ENCODE peak calls at places on chromosomes 7 and 10, in seven cellular contexts. Q is lung, D is body of pancreas, I is breast epithelium, A is DND-41, Z is heart right ventricle, P is lower lobe of right lung. J is an unnamed sample.

GRCh38 chr10:32961892-32962369 is 3.9 kb upstream of the ITGB1 start:
- DNase-seq in Z (peak; percentile 33), A (no peak), D (no peak), P (no peak), I (no peak), Q (no peak), J (no peak)

GRCh38 chr10:132292287-132292971 is 15.3 kb downstream of the STK32C start:
- DNase-seq in D (peak; percentile 2), A (no peak), I (no peak), Z (no peak), P (peak; percentile 19), Q (no peak), J (peak; percentile 4)

GRCh38 chr7:81155654-81156373 is 237.0 kb upstream of the SEMA3C start:
- DNase-seq in P (no peak), D (no peak), A (no peak), Q (no peak), I (no peak), Z (no peak), J (no peak)

GRCh38 chr7:149692557-149692982 is 80.8 kb downstream of the ZNF467 start:
- DNase-seq in D (no peak), I (no peak), A (no peak), P (no peak), Q (no peak), Z (no peak), J (no peak)

GRCh38 chr7:23106491-23106800 is 861 bp downstream of the KLHL7 start:
- DNase-seq in D (no peak), Q (no peak), I (peak; percentile 26), P (no peak), A (no peak), Z (peak; percentile 38), J (no peak)

GRCh38 chr7:91941450-91941849 is 788 bp downstream of the AKAP9 start:
- DNase-seq in A (peak; percentile 67), P (peak; percentile 58), Z (peak; percentile 50), I (peak; percentile 31), D (peak; percentile 57), Q (peak; percentile 34), J (peak; percentile 77)

GRCh38 chr10:123997486-123998196 is 95.8 kb downstream of the CHST15 start:
- DNase-seq in P (peak; percentile 72), D (no peak), A (no peak), I (peak; percentile 23), Z (no peak), Q (peak; percentile 66), J (no peak)

GRCh38 chr10:10353326-10353725 is 664.3 kb upstream of the CELF2 start:
- DNase-seq in D (no peak), P (no peak), Q (no peak), Z (no peak), A (no peak), I (no peak), J (no peak)

GRCh38 chr7:15720849-15721471 is 34.5 kb upstream of the MEOX2 start:
- DNase-seq in I (no peak), P (no peak), Q (no peak), A (peak; percentile 5), D (peak; percentile 18), Z (peak; percentile 52), J (no peak)

DNA sequence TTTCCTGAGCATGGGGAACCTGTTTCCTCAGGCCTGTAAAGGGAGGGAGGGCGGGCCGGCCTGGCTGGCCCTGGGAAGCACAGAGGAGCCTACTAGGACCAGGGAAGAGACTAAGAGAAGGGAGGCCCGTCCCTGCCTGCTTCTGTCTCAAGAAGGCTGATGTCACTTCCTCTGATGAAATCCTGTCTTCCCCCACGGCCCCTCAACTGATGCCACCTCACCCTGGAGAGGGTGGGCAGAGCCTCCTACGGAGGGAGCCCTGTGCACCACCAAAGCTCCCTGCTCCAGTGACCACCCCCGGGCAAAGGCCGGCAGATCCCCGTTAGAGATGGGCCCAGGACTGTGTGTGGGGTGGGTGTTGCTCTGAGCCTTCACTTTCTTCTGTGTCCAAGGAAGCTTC is 1.0 kb upstream of the PILRA start:
- DNase-seq in I (no peak), A (peak; percentile 54), P (peak; percentile 67), Z (no peak), D (no peak), Q (no peak), J (no peak)
- H3K4me1 ChIP-seq in I (no peaks in the 10 kb centered on the region), A (peaks cover 13% of the 10 kb centered on the region), P (peaks cover 24% of the 10 kb centered on the region), Z (no peaks in the 10 kb centered on the region), D (no peaks in the 10 kb centered on the region), Q (no peaks in the 10 kb centered on the region), J (no peaks in the 10 kb centered on the region)

GRCh38 chr7:134875867-134876266 is 96.4 kb downstream of the CALD1 start:
- DNase-seq in A (no peak), Q (no peak), P (no peak), I (no peak), Z (no peak), D (no peak), J (no peak)
- H3K4me1 ChIP-seq in A (no peaks in the 10 kb centered on the region), Q (peaks cover 31% of the 10 kb centered on the region), P (no peaks in the 10 kb centered on the region), I (no peaks in the 10 kb centered on the region), Z (no peaks in the 10 kb centered on the region), D (no peaks in the 10 kb centered on the region), J (peaks cover 2% of the 10 kb centered on the region)

GRCh38 chr10:68132391-68132790 is 23.1 kb downstream of the MYPN start:
- DNase-seq in I (no peak), Q (no peak), D (no peak), A (no peak), P (no peak), Z (no peak), J (no peak)
- H3K4me1 ChIP-seq in I (no peaks in the 10 kb centered on the region), Q (no peaks in the 10 kb centered on the region), D (no peaks in the 10 kb centered on the region), A (no peaks in the 10 kb centered on the region), P (no peaks in the 10 kb centered on the region), Z (no peaks in the 10 kb centered on the region), J (no peaks in the 10 kb centered on the region)

DNA sequence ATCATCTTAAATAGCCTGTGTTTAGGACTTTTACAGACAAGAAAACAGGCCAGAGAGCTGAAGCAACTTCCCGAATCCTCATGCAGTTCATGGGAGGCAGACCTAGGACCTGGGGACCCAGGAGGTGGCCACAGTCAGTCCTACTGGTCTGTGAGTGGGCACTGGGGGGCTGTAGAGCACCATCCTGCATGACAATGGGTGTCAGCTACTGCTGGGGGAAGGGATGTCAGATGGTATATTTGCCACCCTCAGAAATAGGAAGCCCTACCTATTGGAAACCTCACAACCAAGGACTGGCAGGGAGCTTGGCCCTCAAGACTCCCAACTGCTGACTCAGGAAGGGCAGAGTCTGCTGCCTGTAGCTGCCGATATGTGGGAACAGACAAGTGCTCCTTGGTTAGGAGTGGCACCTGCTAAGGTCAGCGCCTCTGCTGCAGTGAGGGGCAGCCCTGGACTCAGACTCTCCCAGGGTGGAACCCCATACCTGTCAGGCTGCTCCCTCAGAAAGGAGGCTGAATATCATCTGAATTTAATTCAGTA is 29.7 kb downstream of the OGDH start:
- DNase-seq in Q (no peak), D (no peak), Z (no peak), I (no peak), A (no peak), P (no peak), J (no peak)
- H3K4me1 ChIP-seq in Q (peaks cover 36% of the 10 kb centered on the region), D (peaks cover 69% of the 10 kb centered on the region), Z (peaks cover 13% of the 10 kb centered on the region), I (peaks cover 27% of the 10 kb centered on the region), A (peaks cover 23% of the 10 kb centered on the region), P (peaks cover 91% of the 10 kb centered on the region), J (peaks cover 39% of the 10 kb centered on the region)

GRCh38 chr7:27209933-27210440 is 10.1 kb upstream of the HOXA13 start:
- DNase-seq in D (no peak), I (no peak), Z (no peak), A (no peak), Q (no peak), P (no peak), J (no peak)
- H3K4me1 ChIP-seq in D (peaks cover 30% of the 10 kb centered on the region), I (peaks cover 4% of the 10 kb centered on the region), Z (peaks cover 3% of the 10 kb centered on the region), A (no peaks in the 10 kb centered on the region), Q (no peaks in the 10 kb centered on the region), P (peaks cover 30% of the 10 kb centered on the region), J (peaks cover 2% of the 10 kb centered on the region)

DNA sequence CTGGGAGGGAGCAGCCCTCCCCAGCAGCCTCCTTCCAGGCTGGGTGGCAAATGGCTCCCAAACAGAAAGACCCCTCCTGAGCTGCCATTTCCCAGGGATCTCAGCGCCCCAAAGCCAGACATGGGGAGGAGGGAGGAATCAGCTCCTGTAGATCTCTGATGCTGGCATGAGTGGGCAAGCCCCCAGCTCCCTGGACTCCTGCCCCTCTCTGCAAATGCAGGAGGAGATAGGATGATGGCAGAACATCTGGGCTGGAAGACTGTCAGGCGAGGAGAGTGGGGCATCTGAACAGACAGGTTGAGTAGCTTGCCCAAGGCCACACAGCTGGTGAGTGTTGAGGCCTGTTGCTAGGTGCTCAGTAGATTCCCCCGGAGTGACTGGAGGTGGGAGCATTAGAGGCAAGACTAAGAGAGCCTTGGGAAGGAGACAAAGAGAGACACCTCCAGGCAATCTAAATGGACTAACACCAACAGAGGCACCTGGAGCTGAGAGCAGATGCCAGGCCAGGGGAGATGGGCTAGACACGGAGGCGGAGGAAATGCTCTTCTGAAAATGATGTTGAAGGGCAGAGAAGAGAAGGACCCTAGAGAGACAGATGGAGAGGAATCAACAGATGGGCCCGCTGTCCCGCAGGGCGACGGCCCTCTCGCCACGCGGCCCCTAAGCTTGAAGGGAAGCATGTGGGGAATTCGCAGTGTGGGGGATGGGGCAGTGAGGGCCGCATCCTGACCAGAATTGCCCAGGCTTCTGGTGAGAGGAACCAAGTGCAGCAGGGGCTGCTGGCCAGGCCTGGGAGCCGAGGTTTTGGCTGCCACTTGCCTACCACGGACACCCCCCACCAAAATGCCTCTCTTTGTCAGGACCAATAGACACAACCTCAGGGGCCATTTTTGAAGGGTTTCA is 84.8 kb upstream of the LRRC4 start:
- DNase-seq in D (no peak), I (no peak), Z (no peak), Q (no peak), P (no peak), A (no peak), J (no peak)
- H3K4me1 ChIP-seq in D (no peaks in the 10 kb centered on the region), I (no peaks in the 10 kb centered on the region), Z (no peaks in the 10 kb centered on the region), Q (no peaks in the 10 kb centered on the region), P (no peaks in the 10 kb centered on the region), A (no peaks in the 10 kb centered on the region), J (no peaks in the 10 kb centered on the region)

GRCh38 chr10:112834661-112835060 is 115.4 kb upstream of the TCF7L2 start:
- DNase-seq in P (peak; percentile 84), Q (peak; percentile 67), A (no peak), I (no peak), Z (no peak), D (no peak), J (no peak)

GRCh38 chr10:112842832-112843360 is 107.2 kb upstream of the TCF7L2 start:
- DNase-seq in P (no peak), Z (no peak), A (no peak), Q (no peak), D (no peak), I (no peak), J (no peak)

GRCh38 chr10:112839928-112840654 is 110.0 kb upstream of the TCF7L2 start:
- DNase-seq in Z (no peak), D (no peak), A (no peak), I (no peak), P (no peak), Q (no peak), J (no peak)

GRCh38 chr10:112835933-112836564 is 114.0 kb upstream of the TCF7L2 start:
- DNase-seq in I (peak; percentile 35), A (no peak), Z (peak; percentile 33), D (peak; percentile 36), Q (no peak), P (no peak), J (peak; percentile 83)

DNA sequence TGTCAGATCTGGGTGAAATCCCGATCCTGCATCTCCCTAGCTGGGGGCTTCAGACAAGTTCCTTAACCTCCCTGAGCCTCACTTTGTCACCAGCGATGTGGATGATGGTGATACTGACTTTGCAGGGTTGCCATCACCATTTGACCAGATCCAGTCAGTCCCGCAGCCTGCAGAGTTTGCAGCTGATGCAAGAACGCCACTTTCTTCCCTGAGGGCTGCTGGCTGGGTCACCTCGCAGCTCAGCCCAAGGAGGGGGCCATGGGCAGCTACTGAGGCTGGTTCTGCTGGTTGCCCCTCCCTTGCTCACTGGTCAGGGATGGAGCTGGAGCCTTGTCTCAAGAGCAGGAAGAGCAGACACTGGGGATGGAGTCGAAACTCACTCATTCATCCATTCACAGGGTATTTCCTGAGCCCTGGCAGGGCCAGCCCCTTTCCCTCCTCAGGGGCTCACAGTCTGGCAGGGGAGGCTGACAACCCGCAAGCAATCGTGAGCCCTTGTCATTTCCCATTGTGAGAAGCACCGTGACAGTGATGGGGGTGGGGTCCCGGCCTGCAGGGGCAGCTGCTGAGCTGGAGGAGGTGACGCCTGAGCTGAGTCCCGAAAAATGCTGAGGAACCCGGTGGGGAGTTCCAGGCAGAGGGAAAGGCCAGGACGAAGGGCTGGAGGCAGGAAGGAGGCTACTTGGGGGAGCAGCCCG is 111.1 kb upstream of the TCF7L2 start:
- DNase-seq in A (no peak), I (no peak), Q (no peak), D (no peak), P (no peak), Z (no peak), J (no peak)
- H3K4me1 ChIP-seq in A (no peaks in the 10 kb centered on the region), I (no peaks in the 10 kb centered on the region), Q (no peaks in the 10 kb centered on the region), D (no peaks in the 10 kb centered on the region), P (peaks cover 17% of the 10 kb centered on the region), Z (peaks cover 5% of the 10 kb centered on the region), J (no peaks in the 10 kb centered on the region)

J was measured in right cardiac atrium.